ENCODE peak calls at places on chromosome 11, in eight cellular contexts. X, V, Q, I, G, T, F and S are unnamed samples.

GRCh38 chr11:43555811-43556210 is 124.7 kb upstream of the HSD17B12 start:
- DNase-seq in T (peak), V (no peak), Q (no peak), I (no peak), X (no peak), G (no peak), F (no peak), S (no peak)

GRCh38 chr11:72679869-72680268 is 5.6 kb upstream of the PDE2A start:
- DNase-seq in X (no peak), I (no peak), G (no peak), Q (no peak), V (no peak), T (no peak), F (no peak), S (no peak)

GRCh38 chr11:117877120-117877784 is 794 bp upstream of the FXYD6 start:
- DNase-seq in T (no peak), X (no peak), F (no peak), Q (no peak), I (no peak), G (no peak), V (no peak), S (no peak)

GRCh38 chr11:102458531-102458930 is 6.0 kb upstream of the TMEM123 start:
- DNase-seq in Q (no peak), I (no peak), G (no peak), T (no peak), V (no peak), X (no peak), F (no peak), S (no peak)

GRCh38 chr11:11789735-11790369 is 51.9 kb upstream of the USP47 start:
- DNase-seq in T (peak), V (no peak), X (no peak), Q (no peak), F (peak), G (peak), I (no peak), S (no peak)

GRCh38 chr11:57311109-57311936 is 13.4 kb downstream of the TNKS1BP1 start:
- DNase-seq in F (peak), I (peak), Q (no peak), T (peak), G (peak), X (no peak), V (no peak), S (peak)

GRCh38 chr11:14454861-14455632 is 44.6 kb downstream of the COPB1 start:
- DNase-seq in T (peak), G (peak), Q (no peak), X (no peak), F (no peak), I (no peak), V (no peak), S (no peak)

GRCh38 chr11:102116453-102117205 is 6.4 kb downstream of the YAP1 start:
- DNase-seq in V (no peak), G (no peak), T (no peak), I (no peak), Q (no peak), X (no peak), F (no peak), S (no peak)

GRCh38 chr11:118918128-118918685 is 7.5 kb downstream of the BCL9L start:
- DNase-seq in I (no peak), G (peak), X (no peak), Q (no peak), F (peak), T (peak), V (no peak), S (no peak)

GRCh38 chr11:29432719-29433325 is 584.0 kb downstream of the KCNA4 start:
- DNase-seq in Q (no peak), G (peak), I (no peak), T (peak), V (no peak), X (no peak), F (peak), S (no peak)

GRCh38 chr11:31529701-31530100 is 20.1 kb downstream of the ELP4 start:
- DNase-seq in T (no peak), I (no peak), Q (no peak), F (no peak), G (no peak), V (no peak), X (no peak), S (no peak)

GRCh38 chr11:65500262-65501004 is 1.6 kb downstream of the MALAT1 start:
- DNase-seq in Q (no peak), I (no peak), T (no peak), X (no peak), V (no peak), G (peak), F (no peak), S (peak)

GRCh38 chr11:124179311-124179710 is 3.8 kb upstream of the OR10D3 start:
- DNase-seq in F (no peak), X (no peak), V (no peak), Q (no peak), G (no peak), T (no peak), I (no peak), S (no peak)

GRCh38 chr11:1269957-1270356 is 39.5 kb downstream of the TOLLIP start:
- DNase-seq in X (no peak), Q (no peak), T (no peak), G (no peak), I (no peak), F (no peak), V (no peak), S (no peak)

GRCh38 chr11:119195680-119196079 is 10.4 kb downstream of the NHERF4 start:
- DNase-seq in X (no peak), G (peak), V (no peak), F (peak), T (peak), I (no peak), Q (no peak), S (no peak)

GRCh38 chr11:127639916-127640315 is 639.3 kb upstream of the KIRREL3 start:
- DNase-seq in V (no peak), I (no peak), X (no peak), F (no peak), G (no peak), Q (no peak), T (no peak), S (no peak)

GRCh38 chr11:11973361-11973800 is 35.0 kb downstream of the DKK3 start:
- DNase-seq in Q (no peak), F (no peak), T (peak), X (no peak), V (no peak), I (no peak), G (no peak), S (no peak)

GRCh38 chr11:4127357-4127756 is 32.8 kb downstream of the RRM1 start:
- DNase-seq in G (no peak), I (no peak), T (no peak), V (no peak), X (no peak), F (no peak), Q (no peak), S (no peak)

GRCh38 chr11:69321877-69322350 is 28.0 kb downstream of the MYEOV start:
- DNase-seq in Q (no peak), F (no peak), X (no peak), T (peak), V (no peak), G (peak), I (no peak), S (no peak)

GRCh38 chr11:66100272-66101037 is 30.4 kb downstream of the PACS1 start:
- DNase-seq in V (peak), T (no peak), I (peak), F (no peak), Q (peak), X (no peak), G (peak), S (peak)

GRCh38 chr11:17811416-17811815 is 76.8 kb downstream of the KCNC1 start:
- DNase-seq in I (no peak), G (no peak), Q (no peak), T (no peak), V (no peak), F (no peak), X (no peak), S (no peak)

GRCh38 chr11:72007089-72007476 is 8.4 kb downstream of the IL18BP start:
- DNase-seq in V (no peak), F (no peak), Q (no peak), X (no peak), T (no peak), G (no peak), I (no peak), S (no peak)

GRCh38 chr11:10550988-10551657 is 10.1 kb upstream of the RNF141 start:
- DNase-seq in Q (no peak), G (no peak), F (no peak), I (no peak), T (no peak), V (no peak), X (no peak), S (no peak)

GRCh38 chr11:76802621-76803020 is 19.5 kb downstream of the TSKU start:
- DNase-seq in Q (no peak), I (no peak), F (no peak), T (no peak), G (no peak), V (no peak), X (no peak), S (no peak)

GRCh38 chr11:18172686-18173085 is at the start of gene MRGPRX4:
- DNase-seq in V (no peak), F (no peak), I (no peak), G (no peak), Q (no peak), X (no peak), T (no peak), S (no peak)

GRCh38 chr11:9662273-9662672 is 1.6 kb upstream of the SWAP70 start:
- DNase-seq in Q (no peak), T (no peak), I (no peak), F (no peak), G (peak), V (no peak), X (no peak), S (no peak)

GRCh38 chr11:46534713-46535112 is 59.1 kb downstream of the AMBRA1 start:
- DNase-seq in V (no peak), I (no peak), F (no peak), G (no peak), T (no peak), X (no peak), Q (no peak), S (no peak)

GRCh38 chr11:68211546-68211945 is 1.6 kb downstream of the KMT5B start:
- DNase-seq in T (no peak), Q (no peak), I (no peak), F (peak), G (no peak), X (no peak), V (no peak), S (no peak)

GRCh38 chr11:111441443-111441842 is 62.4 kb upstream of the POU2AF1 start:
- DNase-seq in I (no peak), F (peak), Q (no peak), X (no peak), V (no peak), G (no peak), T (peak), S (no peak)

GRCh38 chr11:65879622-65880021 is at the start of gene CTSW:
- DNase-seq in V (no peak), G (no peak), X (no peak), I (no peak), Q (no peak), F (no peak), T (no peak), S (peak)

GRCh38 chr11:103534191-103534590 is 425.0 kb downstream of the DYNC2H1 start:
- DNase-seq in Q (no peak), X (no peak), T (no peak), G (no peak), V (no peak), F (no peak), I (no peak), S (no peak)

GRCh38 chr11:130448416-130449068 is at the start of gene ADAMTS15:
- DNase-seq in I (peak), F (peak), X (no peak), G (peak), Q (no peak), V (no peak), T (peak), S (no peak)

GRCh38 chr11:7573193-7573557 is 59.4 kb downstream of the PPFIBP2 start:
- DNase-seq in X (no peak), V (no peak), I (no peak), Q (no peak), G (no peak), T (no peak), F (no peak), S (no peak)